ENCODE peak calls at places on chromosomes 7 and 10, in ten cellular contexts. One of them, this sample, is unnamed.

GRCh38 chr7:16695621-16696237 is 49.7 kb downstream of the BZW2 start:
- DNase-seq in ovary: no peak
- DNase-seq in GM12878: no peak
- DNase-seq in body of pancreas: peak
- DNase-seq in A549: peak
- DNase-seq in tibial nerve: no peak
- DNase-seq in stomach: peak
- DNase-seq in spleen: no peak
- DNase-seq in heart left ventricle: peak
- DNase-seq in breast epithelium: peak
- DNase-seq in this sample: no peak

GRCh38 chr7:78576196-78576595 is 777.6 kb downstream of the PHTF2 start:
- DNase-seq in A549: no peak
- DNase-seq in stomach: no peak
- DNase-seq in GM12878: no peak
- DNase-seq in breast epithelium: no peak
- DNase-seq in spleen: no peak
- DNase-seq in ovary: no peak
- DNase-seq in tibial nerve: no peak
- DNase-seq in body of pancreas: no peak
- DNase-seq in heart left ventricle: no peak
- DNase-seq in this sample: no peak

GRCh38 chr10:17199351-17199804 is 2.1 kb downstream of the TRDMT1 start:
- DNase-seq in tibial nerve: no peak
- DNase-seq in ovary: no peak
- DNase-seq in A549: no peak
- DNase-seq in heart left ventricle: no peak
- DNase-seq in spleen: no peak
- DNase-seq in stomach: no peak
- DNase-seq in breast epithelium: no peak
- DNase-seq in body of pancreas: no peak
- DNase-seq in GM12878: no peak
- DNase-seq in this sample: no peak

GRCh38 chr7:55484241-55484640 is 88.1 kb downstream of the VOPP1 start:
- DNase-seq in stomach: no peak
- DNase-seq in GM12878: no peak
- DNase-seq in heart left ventricle: no peak
- DNase-seq in ovary: no peak
- DNase-seq in body of pancreas: no peak
- DNase-seq in spleen: peak
- DNase-seq in breast epithelium: no peak
- DNase-seq in tibial nerve: no peak
- DNase-seq in A549: no peak
- DNase-seq in this sample: no peak

GRCh38 chr7:56291-56913 is 136.0 kb upstream of the FAM20C start:
- DNase-seq in tibial nerve: no peak
- DNase-seq in body of pancreas: peak
- DNase-seq in GM12878: no peak
- DNase-seq in ovary: peak
- DNase-seq in spleen: no peak
- DNase-seq in stomach: no peak
- DNase-seq in breast epithelium: no peak
- DNase-seq in A549: no peak
- DNase-seq in heart left ventricle: no peak
- DNase-seq in this sample: peak

GRCh38 chr10:86821600-86821999 is 65.2 kb downstream of the BMPR1A start:
- DNase-seq in A549: no peak
- DNase-seq in spleen: no peak
- DNase-seq in breast epithelium: no peak
- DNase-seq in tibial nerve: no peak
- DNase-seq in stomach: no peak
- DNase-seq in heart left ventricle: no peak
- DNase-seq in body of pancreas: no peak
- DNase-seq in GM12878: no peak
- DNase-seq in ovary: no peak
- DNase-seq in this sample: no peak

GRCh38 chr10:132883391-132883881 is 58.9 kb downstream of the CFAP46 start:
- DNase-seq in tibial nerve: no peak
- DNase-seq in spleen: peak
- DNase-seq in A549: no peak
- DNase-seq in stomach: no peak
- DNase-seq in GM12878: no peak
- DNase-seq in breast epithelium: no peak
- DNase-seq in body of pancreas: no peak
- DNase-seq in ovary: no peak
- DNase-seq in heart left ventricle: no peak
- DNase-seq in this sample: peak

GRCh38 chr7:85528581-85528980 is 341.7 kb upstream of the SEMA3D start:
- DNase-seq in ovary: no peak
- DNase-seq in spleen: no peak
- DNase-seq in breast epithelium: no peak
- DNase-seq in A549: no peak
- DNase-seq in stomach: no peak
- DNase-seq in body of pancreas: no peak
- DNase-seq in GM12878: no peak
- DNase-seq in heart left ventricle: no peak
- DNase-seq in tibial nerve: no peak
- DNase-seq in this sample: no peak

GRCh38 chr7:85104432-85105205 is 82.2 kb downstream of the SEMA3D start:
- DNase-seq in spleen: no peak
- DNase-seq in A549: no peak
- DNase-seq in ovary: no peak
- DNase-seq in breast epithelium: no peak
- DNase-seq in tibial nerve: no peak
- DNase-seq in GM12878: no peak
- DNase-seq in stomach: no peak
- DNase-seq in heart left ventricle: no peak
- DNase-seq in body of pancreas: no peak
- DNase-seq in this sample: no peak

GRCh38 chr10:110212119-110213006 is 5.0 kb downstream of the MXI1 start:
- DNase-seq in breast epithelium: no peak
- DNase-seq in tibial nerve: no peak
- DNase-seq in GM12878: no peak
- DNase-seq in stomach: peak
- DNase-seq in spleen: peak
- DNase-seq in A549: no peak
- DNase-seq in heart left ventricle: no peak
- DNase-seq in body of pancreas: no peak
- DNase-seq in ovary: no peak
- DNase-seq in this sample: peak

DNA sequence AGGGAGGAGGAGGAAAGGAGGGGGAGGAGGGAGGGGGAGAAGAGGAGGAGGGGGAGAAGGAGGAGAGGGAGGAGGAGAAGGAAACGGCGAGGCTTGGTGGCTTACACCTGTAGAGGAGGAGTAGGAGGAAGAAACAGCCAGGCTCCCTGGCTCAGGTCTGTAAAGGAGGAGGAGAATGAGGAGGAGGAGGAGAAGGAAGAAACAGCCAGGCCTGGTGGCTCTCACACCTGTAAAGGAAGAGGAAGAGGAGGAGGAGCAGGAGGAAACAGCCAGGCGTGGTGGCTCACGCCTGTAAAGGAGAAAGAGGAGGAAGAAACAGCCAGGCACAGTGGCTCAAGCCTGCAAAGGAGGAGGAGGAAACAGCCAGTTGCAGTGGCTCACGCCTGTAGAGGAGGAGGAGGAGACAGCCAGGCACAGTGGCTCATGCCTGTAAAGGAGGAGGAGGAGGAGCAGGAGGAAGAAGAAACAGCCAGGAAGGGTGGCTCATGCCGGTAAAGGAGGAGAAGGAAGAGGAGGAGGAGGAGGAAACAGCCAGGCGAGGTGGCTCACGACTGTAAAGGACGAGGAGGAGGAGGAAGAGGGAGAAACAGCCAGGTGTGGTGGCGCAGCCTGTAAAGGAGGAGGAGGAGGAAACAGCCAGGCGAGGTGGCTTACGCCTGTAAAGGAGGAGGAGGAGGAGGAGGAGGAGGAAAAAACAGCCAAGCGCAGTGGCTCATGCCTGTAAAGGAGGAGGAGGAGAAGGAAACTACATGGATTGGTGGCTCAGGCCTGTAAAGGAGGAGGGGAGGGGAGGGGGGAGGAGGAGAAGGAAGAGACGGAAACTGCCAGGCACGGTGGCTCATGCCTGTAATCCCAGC is 14.9 kb upstream of the CRCP start:
- DNase-seq in heart left ventricle: peak
- DNase-seq in A549: peak
- DNase-seq in GM12878: no peak
- DNase-seq in body of pancreas: peak
- DNase-seq in stomach: peak
- DNase-seq in breast epithelium: peak
- DNase-seq in tibial nerve: peak
- DNase-seq in spleen: peak
- DNase-seq in ovary: peak
- DNase-seq in this sample: peak
- TF ChIP-seq POLR2A in heart left ventricle: no peak
- TF ChIP-seq POLR2A in A549: peak
- TF ChIP-seq POLR2A in GM12878: peak
- TF ChIP-seq POLR2A in body of pancreas: peak
- TF ChIP-seq POLR2A in stomach: no peak
- TF ChIP-seq POLR2A in breast epithelium: no peak
- TF ChIP-seq POLR2A in tibial nerve: no peak
- TF ChIP-seq POLR2A in spleen: no peak
- TF ChIP-seq POLR2A in ovary: peak
- TF ChIP-seq POLR2A in this sample: peak

DNA sequence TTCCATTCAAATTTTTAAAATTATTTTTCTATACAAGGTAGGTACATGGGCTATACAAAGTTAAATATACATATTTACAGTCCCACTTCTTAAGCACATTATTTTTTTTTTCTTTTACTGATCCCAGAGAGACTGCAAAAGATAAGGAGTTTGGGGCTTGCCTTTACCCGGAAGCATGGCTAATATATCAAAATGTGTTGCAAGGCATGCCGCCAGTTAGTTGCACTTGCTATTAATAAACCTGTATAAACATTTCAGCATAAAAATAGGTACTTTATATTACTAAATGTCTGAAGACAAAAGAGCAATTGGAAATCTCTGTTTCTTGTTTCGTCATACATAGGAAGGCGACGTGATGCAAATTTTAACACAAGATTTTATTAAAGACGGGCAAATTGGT is 21.5 kb upstream of the PDLIM1 start:
- DNase-seq in tibial nerve: no peak
- DNase-seq in body of pancreas: peak
- DNase-seq in GM12878: no peak
- DNase-seq in ovary: no peak
- DNase-seq in heart left ventricle: no peak
- DNase-seq in breast epithelium: no peak
- DNase-seq in A549: no peak
- DNase-seq in stomach: peak
- DNase-seq in spleen: no peak
- DNase-seq in this sample: peak
- H3K27ac ChIP-seq in tibial nerve: no peak
- H3K27ac ChIP-seq in body of pancreas: no peak
- H3K27ac ChIP-seq in GM12878: no peak
- H3K27ac ChIP-seq in ovary: no peak
- H3K27ac ChIP-seq in heart left ventricle: no peak
- H3K27ac ChIP-seq in breast epithelium: no peak
- H3K27ac ChIP-seq in A549: no peak
- H3K27ac ChIP-seq in stomach: no peak
- H3K27ac ChIP-seq in spleen: no peak
- H3K27ac ChIP-seq in this sample: no peak

DNA sequence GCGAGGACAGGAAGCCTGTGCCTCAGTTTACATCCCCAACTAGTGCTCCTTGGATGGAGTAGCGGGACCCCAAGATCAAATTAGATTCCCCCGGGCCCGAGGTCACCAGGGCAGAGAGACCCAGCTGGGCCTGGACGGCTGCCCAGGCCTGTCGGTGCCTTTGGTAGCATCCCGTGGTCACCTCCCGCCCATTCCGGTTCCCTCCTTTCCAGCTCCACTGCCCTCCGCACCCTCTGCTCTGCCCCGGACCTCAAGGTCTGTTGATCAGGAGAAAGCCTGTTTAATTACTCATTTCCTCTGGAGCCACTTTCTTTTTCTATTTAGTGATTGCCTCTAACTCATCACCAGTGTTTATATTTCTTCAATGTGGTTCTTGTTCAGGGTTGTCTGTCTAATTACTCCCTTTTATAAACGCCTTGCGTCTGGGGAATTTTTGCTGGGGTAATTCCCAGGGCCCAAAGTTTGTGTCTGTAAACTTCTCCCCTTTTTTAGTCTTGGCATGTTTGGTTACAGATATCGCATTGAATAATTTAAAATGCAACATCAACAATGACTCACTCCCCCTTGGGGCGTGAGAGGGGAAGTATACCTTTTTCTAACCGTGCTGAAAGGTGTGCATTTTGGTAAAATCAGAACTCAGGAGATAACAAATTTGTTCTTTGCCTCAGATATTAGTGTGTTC is 1.9 kb downstream of the FOXK1 start:
- DNase-seq in body of pancreas: peak
- DNase-seq in tibial nerve: no peak
- DNase-seq in spleen: peak
- DNase-seq in ovary: peak
- DNase-seq in stomach: peak
- DNase-seq in A549: no peak
- DNase-seq in heart left ventricle: peak
- DNase-seq in GM12878: peak
- DNase-seq in breast epithelium: peak
- DNase-seq in this sample: peak
- TF ChIP-seq POLR2A in body of pancreas: no peak
- TF ChIP-seq POLR2A in tibial nerve: no peak
- TF ChIP-seq POLR2A in spleen: no peak
- TF ChIP-seq POLR2A in ovary: no peak
- TF ChIP-seq POLR2A in stomach: no peak
- TF ChIP-seq POLR2A in A549: no peak
- TF ChIP-seq POLR2A in heart left ventricle: no peak
- TF ChIP-seq POLR2A in GM12878: peak
- TF ChIP-seq POLR2A in breast epithelium: no peak
- TF ChIP-seq POLR2A in this sample: no peak

DNA sequence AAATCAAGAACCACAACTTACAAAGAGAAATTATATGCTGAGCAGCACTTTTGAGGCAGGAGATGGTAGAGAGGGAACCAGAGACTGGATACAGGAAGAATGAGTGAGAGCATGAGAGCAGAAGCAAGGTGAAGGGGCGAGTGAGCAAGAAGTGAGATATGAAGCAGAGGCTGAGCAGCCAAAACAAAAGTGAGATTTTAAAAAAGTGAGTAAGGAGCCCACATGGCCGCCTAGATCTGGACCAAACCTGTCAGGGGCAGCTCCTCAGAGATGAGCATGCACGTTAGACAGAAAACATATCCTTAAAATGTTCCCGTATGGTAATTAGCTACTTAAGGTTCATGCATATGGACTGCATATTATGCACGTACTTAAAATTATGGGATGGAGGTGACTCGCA is 22.4 kb downstream of the TMEM176A start:
- DNase-seq in ovary: no peak
- DNase-seq in spleen: no peak
- DNase-seq in body of pancreas: no peak
- DNase-seq in GM12878: no peak
- DNase-seq in A549: no peak
- DNase-seq in breast epithelium: no peak
- DNase-seq in tibial nerve: no peak
- DNase-seq in stomach: no peak
- DNase-seq in heart left ventricle: no peak
- DNase-seq in this sample: no peak
- H3K27ac ChIP-seq in ovary: no peak
- H3K27ac ChIP-seq in spleen: no peak
- H3K27ac ChIP-seq in body of pancreas: no peak
- H3K27ac ChIP-seq in GM12878: no peak
- H3K27ac ChIP-seq in A549: no peak
- H3K27ac ChIP-seq in breast epithelium: no peak
- H3K27ac ChIP-seq in tibial nerve: no peak
- H3K27ac ChIP-seq in stomach: no peak
- H3K27ac ChIP-seq in heart left ventricle: no peak
- H3K27ac ChIP-seq in this sample: no peak